ENCODE peak calls at places on chromosomes 16 and 17, in seven cellular contexts. G, O, P, H, V, N and Q are unnamed samples.
A peak's percentile ranks its signal among the peaks of the same experiment; 100 is the strongest.

GRCh38 chr16:72530434-72530833 is 358.5 kb upstream of the PMFBP1 start:
- DNase-seq in G (peak; percentile 75), O (no peak), P (no peak), H (no peak), V (peak; percentile 4), N (no peak), Q (no peak)

GRCh38 chr16:56409195-56409594 is 16.1 kb downstream of the AMFR start:
- DNase-seq in G (peak; percentile 47), O (no peak), P (no peak), H (peak; percentile 41), V (no peak), N (no peak), Q (no peak)

GRCh38 chr16:87540072-87540976 is 47.5 kb upstream of the ZCCHC14 start:
- DNase-seq in G (no peak), O (no peak), P (no peak), H (no peak), V (no peak), N (no peak), Q (no peak)

GRCh38 chr17:73798111-73798748 is 154.0 kb upstream of the SDK2 start:
- DNase-seq in G (peak; percentile 45), O (peak; percentile 24), P (no peak), H (peak; percentile 24), V (no peak), N (no peak), Q (no peak)

GRCh38 chr17:68963958-68964357 is 8.8 kb upstream of the ABCA8 start:
- DNase-seq in G (peak; percentile 10), O (no peak), P (no peak), H (no peak), V (no peak), N (no peak), Q (no peak)

GRCh38 chr17:59107306-59107670 is 608 bp upstream of the TRIM37 start:
- DNase-seq in G (no peak), O (no peak), P (no peak), H (no peak), V (no peak), N (no peak), Q (no peak)

GRCh38 chr16:25575363-25575762 is 116.4 kb upstream of the HS3ST4 start:
- DNase-seq in G (no peak), O (no peak), P (no peak), H (no peak), V (no peak), N (no peak), Q (no peak)

GRCh38 chr17:43846963-43847369 is at the start of gene CD300LG:
- DNase-seq in G (no peak), O (no peak), P (no peak), H (no peak), V (no peak), N (peak; percentile 44), Q (no peak)

GRCh38 chr17:16584273-16584995 is 15.4 kb upstream of the ZNF287 start:
- DNase-seq in G (peak; percentile 74), O (peak; percentile 64), P (peak; percentile 17), H (peak; percentile 92), V (no peak), N (peak; percentile 96), Q (peak; percentile 81)

GRCh38 chr17:57375770-57376181 is 119.5 kb downstream of the MSI2 start:
- DNase-seq in G (no peak), O (no peak), P (no peak), H (peak; percentile 44), V (peak; percentile 90), N (no peak), Q (no peak)

GRCh38 chr17:14098246-14098645 is 28.9 kb downstream of the COX10 start:
- DNase-seq in G (no peak), O (no peak), P (no peak), H (no peak), V (no peak), N (no peak), Q (no peak)

GRCh38 chr17:29709861-29710849 is 87.4 kb upstream of the CORO6 start:
- DNase-seq in G (peak; percentile 52), O (no peak), P (no peak), H (no peak), V (no peak), N (no peak), Q (no peak)

GRCh38 chr17:32191306-32191705 is 49.0 kb downstream of the RHOT1 start:
- DNase-seq in G (peak; percentile 68), O (no peak), P (no peak), H (no peak), V (no peak), N (no peak), Q (no peak)

GRCh38 chr16:82585675-82586074 is 41.1 kb upstream of the CDH13 start:
- DNase-seq in G (peak; percentile 88), O (no peak), P (no peak), H (no peak), V (no peak), N (no peak), Q (no peak)

GRCh38 chr17:38444151-38444550 is 15.9 kb downstream of the ARHGAP23 start:
- DNase-seq in G (peak; percentile 63), O (no peak), P (no peak), H (peak; percentile 77), V (no peak), N (peak; percentile 73), Q (peak; percentile 65)

GRCh38 chr17:78724999-78725398 is 57.1 kb downstream of the CYTH1 start:
- DNase-seq in G (no peak), O (no peak), P (no peak), H (no peak), V (no peak), N (no peak), Q (no peak)

GRCh38 chr16:46843898-46844642 is 13.1 kb upstream of the C16orf87 start:
- DNase-seq in G (no peak), O (no peak), P (no peak), H (no peak), V (no peak), N (peak; percentile 19), Q (no peak)

GRCh38 chr17:49992933-49993422 is 2.0 kb downstream of the DLX3 start:
- DNase-seq in G (no peak), O (no peak), P (no peak), H (no peak), V (no peak), N (no peak), Q (no peak)

GRCh38 chr17:76710863-76711611 is at the start of gene MXRA7:
- DNase-seq in G (peak; percentile 61), O (no peak), P (no peak), H (peak; percentile 86), V (no peak), N (peak; percentile 82), Q (peak; percentile 24)

GRCh38 chr17:82049521-82049971 is 2.1 kb downstream of the RFNG start:
- DNase-seq in G (no peak), O (no peak), P (no peak), H (peak; percentile 5), V (no peak), N (peak; percentile 10), Q (no peak)

GRCh38 chr16:79299154-79299799 is 301.3 kb downstream of the MAF start:
- DNase-seq in G (no peak), O (no peak), P (no peak), H (no peak), V (no peak), N (no peak), Q (no peak)

GRCh38 chr16:84044108-84044488 is 1.5 kb upstream of the SLC38A8 start:
- DNase-seq in G (peak; percentile 28), O (no peak), P (no peak), H (no peak), V (peak; percentile 41), N (no peak), Q (no peak)

GRCh38 chr17:72122668-72123495 is 2.1 kb downstream of the SOX9 start:
- DNase-seq in G (peak; percentile 68), O (no peak), P (no peak), H (no peak), V (no peak), N (peak; percentile 29), Q (no peak)
- H3K4me1 ChIP-seq in G (peaks cover 24% of the 10 kb centered on the region), O (peaks cover 12% of the 10 kb centered on the region), P (peaks cover 5% of the 10 kb centered on the region), H (peaks cover 17% of the 10 kb centered on the region), V (peaks cover 45% of the 10 kb centered on the region), N (peaks cover 62% of the 10 kb centered on the region), Q (no peaks in the 10 kb centered on the region)

DNA sequence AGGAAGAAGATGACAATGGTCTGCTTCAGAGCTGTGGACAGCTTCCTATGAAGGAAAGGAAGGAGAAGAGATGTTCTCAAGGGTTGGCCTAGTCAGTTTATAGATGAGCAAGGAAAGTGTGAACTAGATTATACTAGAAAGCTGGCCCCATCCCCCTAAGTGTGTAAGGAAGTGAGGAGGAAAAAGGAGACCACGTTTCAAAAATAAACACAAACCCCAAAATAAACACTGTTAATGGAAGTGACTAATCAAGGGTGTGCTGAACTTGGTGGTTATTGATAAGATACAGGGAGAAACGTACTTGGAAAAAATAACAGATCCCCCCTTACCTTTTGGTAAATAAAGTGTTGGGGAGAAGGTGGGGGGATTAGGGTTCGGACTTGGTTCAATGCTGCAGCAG is 267.1 kb downstream of the SOX9 start:
- DNase-seq in G (peak; percentile 46), O (no peak), P (no peak), H (no peak), V (no peak), N (no peak), Q (no peak)
- H3K4me1 ChIP-seq in G (peaks cover 36% of the 10 kb centered on the region), O (no peaks in the 10 kb centered on the region), P (peaks cover 38% of the 10 kb centered on the region), H (no peaks in the 10 kb centered on the region), V (peaks cover 87% of the 10 kb centered on the region), N (peaks cover 6% of the 10 kb centered on the region), Q (no peaks in the 10 kb centered on the region)

DNA sequence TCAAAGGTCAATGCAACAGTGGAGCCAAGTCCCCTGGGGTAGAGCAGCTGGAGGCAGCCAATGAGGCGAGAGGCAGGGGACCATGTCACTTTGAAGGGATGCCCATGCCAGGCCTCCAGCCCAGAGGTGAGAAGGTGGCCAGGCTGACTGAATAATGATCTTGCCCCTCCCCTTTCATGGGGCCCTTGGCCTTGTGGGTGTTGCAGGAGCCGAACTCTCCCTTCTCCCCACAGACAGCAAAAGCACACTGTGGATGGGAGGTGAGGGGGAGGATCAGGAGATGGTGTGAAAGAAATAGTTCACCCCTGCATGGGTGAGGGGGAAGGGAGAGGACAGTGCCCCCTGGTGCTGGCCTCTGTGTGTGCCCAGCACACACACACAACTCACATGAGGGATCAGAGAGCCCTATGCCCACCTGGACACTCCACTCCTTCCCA is 15.8 kb upstream of the TBX21 start:
- DNase-seq in G (no peak), O (no peak), P (no peak), H (no peak), V (no peak), N (no peak), Q (no peak)
- H3K4me1 ChIP-seq in G (peaks cover 27% of the 10 kb centered on the region), O (no peaks in the 10 kb centered on the region), P (peaks cover 90% of the 10 kb centered on the region), H (peaks cover 3% of the 10 kb centered on the region), V (peaks cover 18% of the 10 kb centered on the region), N (peaks cover 11% of the 10 kb centered on the region), Q (peaks cover 46% of the 10 kb centered on the region)

GRCh38 chr16:20904507-20905079 is 4.0 kb downstream of the LYRM1 start:
- DNase-seq in G (peak; percentile 60), O (no peak), P (peak; percentile 49), H (peak; percentile 32), V (peak; percentile 85), N (no peak), Q (no peak)

GRCh38 chr16:20903889-20904506 is 3.4 kb downstream of the LYRM1 start:
- DNase-seq in G (no peak), O (no peak), P (no peak), H (no peak), V (no peak), N (no peak), Q (no peak)

GRCh38 chr16:20906871-20907255 is 6.3 kb downstream of the LYRM1 start:
- DNase-seq in G (no peak), O (no peak), P (no peak), H (no peak), V (no peak), N (no peak), Q (no peak)

GRCh38 chr16:20905576-20905975 is 5.0 kb downstream of the LYRM1 start:
- DNase-seq in G (peak; percentile 16), O (no peak), P (no peak), H (no peak), V (no peak), N (no peak), Q (no peak)

GRCh38 chr16:20906225-20906870 is 5.8 kb downstream of the LYRM1 start:
- DNase-seq in G (peak; percentile 85), O (no peak), P (no peak), H (no peak), V (no peak), N (no peak), Q (no peak)
- H3K4me1 ChIP-seq in G (peaks cover 23% of the 10 kb centered on the region), O (peaks cover 62% of the 10 kb centered on the region), P (peaks cover 22% of the 10 kb centered on the region), H (peaks cover 83% of the 10 kb centered on the region), V (peaks cover 69% of the 10 kb centered on the region), N (peaks cover 75% of the 10 kb centered on the region), Q (peaks cover 19% of the 10 kb centered on the region)